ENCODE peak calls at places on chromosomes 6 and 20, in ten cellular contexts. Y is WTC11; U is AML-193; N is HS-5; H is ACHN; J is stimulated activated CD4-positive, alpha-beta T cell treated with anti-CD3 and anti-CD28 coated beads, Interleukin-15, amount 100 ng/mL, for 1 hour; Z is stimulated activated CD8-positive, alpha-beta memory T cell treated with anti-CD3 and anti-CD28 coated beads, Interleukin-15, amount 100 ng/mL, for 1 hour; A is NCI-H82; O is MV-4-11; C is AG20443. D is an unnamed sample.

GRCh38 chr6:94362061-94362864 is 942.9 kb upstream of the EPHA7 start:
- DNase-seq in C (no peak), O (no peak), H (no peak), J (no peak), U (no peak), N (no peak), Z (no peak), A (no peak), Y (no peak), D (no peak)

GRCh38 chr6:108360919-108361311 is 66.1 kb downstream of the AFG1L start:
- DNase-seq in J (no peak), Z (no peak), C (no peak), A (no peak), O (no peak), Y (no peak), H (no peak), N (no peak), U (no peak), D (no peak)

GRCh38 chr20:15528386-15529111 is 1044.7 kb downstream of the KIF16B start:
- DNase-seq in C (no peak), O (peak), J (no peak), Z (no peak), U (no peak), A (peak), Y (no peak), N (no peak), H (no peak), D (no peak)

GRCh38 chr20:58900292-58900931 is 47.9 kb downstream of the GNAS start:
- DNase-seq in O (no peak), N (no peak), C (no peak), A (peak), J (no peak), U (no peak), Z (no peak), Y (no peak), H (no peak), D (no peak)

GRCh38 chr6:33742837-33743236 is 3.9 kb downstream of the IP6K3 start:
- DNase-seq in H (no peak), Y (no peak), N (no peak), C (no peak), U (no peak), A (no peak), J (no peak), Z (no peak), O (no peak), D (no peak)

GRCh38 chr20:17749979-17750721 is 50.4 kb downstream of the BANF2 start:
- DNase-seq in Y (no peak), J (no peak), Z (no peak), H (no peak), C (peak), O (no peak), U (no peak), N (no peak), A (no peak), D (no peak)

GRCh38 chr6:156183678-156184077 is 593.5 kb upstream of the ARID1B start:
- DNase-seq in U (no peak), A (peak), Y (no peak), O (no peak), H (no peak), C (no peak), N (no peak), J (no peak), Z (no peak), D (no peak)

GRCh38 chr20:45330476-45330875 is 17.7 kb downstream of the SDC4 start:
- DNase-seq in H (no peak), A (no peak), Z (no peak), O (no peak), C (no peak), N (no peak), J (no peak), U (no peak), Y (no peak), D (no peak)

GRCh38 chr6:9140861-9141534 is 705.7 kb upstream of the SLC35B3 start:
- DNase-seq in O (no peak), Z (no peak), Y (no peak), J (no peak), C (peak), N (no peak), H (no peak), A (no peak), U (no peak), D (no peak)

GRCh38 chr20:661474-662288 is 8.7 kb upstream of the SRXN1 start:
- DNase-seq in A (no peak), Y (peak), N (no peak), J (no peak), O (no peak), U (no peak), H (no peak), C (no peak), Z (no peak), D (peak)

GRCh38 chr20:33811763-33812672 is 870 bp downstream of the CHMP4B start:
- DNase-seq in H (peak), Z (no peak), C (peak), A (peak), Y (no peak), O (peak), N (peak), U (peak), J (no peak), D (peak)

GRCh38 chr6:89375902-89376301 is 23.4 kb upstream of the UBE2J1 start:
- DNase-seq in N (no peak), C (no peak), Y (no peak), U (no peak), Z (no peak), O (no peak), H (no peak), A (peak), J (no peak), D (no peak)

D was measured in NB4.